ENCODE peak calls at places on chromosome 7, in six cellular contexts. One of them, this sample, is unnamed.

GRCh38 chr7:73871163-73872011 is 10.4 kb downstream of the TMEM270 start:
- DNase-seq in NCI-H1694: no peak
- DNase-seq in left lobe of liver: peak
- DNase-seq in anterior cingulate cortex: no peak
- DNase-seq in NCI-H460: no peak
- DNase-seq in neural progenitor cell: no peak
- DNase-seq in this sample: no peak

GRCh38 chr7:12884856-12885440 is 197.5 kb downstream of the ARL4A start:
- DNase-seq in NCI-H1694: no peak
- DNase-seq in left lobe of liver: no peak
- DNase-seq in anterior cingulate cortex: no peak
- DNase-seq in NCI-H460: no peak
- DNase-seq in neural progenitor cell: no peak
- DNase-seq in this sample: no peak

GRCh38 chr7:151167197-151167911 is at the start of gene GBX1:
- DNase-seq in NCI-H1694: peak
- DNase-seq in left lobe of liver: no peak
- DNase-seq in anterior cingulate cortex: no peak
- DNase-seq in NCI-H460: no peak
- DNase-seq in neural progenitor cell: peak
- DNase-seq in this sample: no peak

GRCh38 chr7:123748171-123748733 is 551 bp downstream of the WASL start:
- DNase-seq in NCI-H1694: no peak
- DNase-seq in left lobe of liver: peak
- DNase-seq in anterior cingulate cortex: peak
- DNase-seq in NCI-H460: no peak
- DNase-seq in neural progenitor cell: peak
- DNase-seq in this sample: no peak

GRCh38 chr7:33952824-33953223 is 47.5 kb downstream of the BMPER start:
- DNase-seq in NCI-H1694: no peak
- DNase-seq in left lobe of liver: no peak
- DNase-seq in anterior cingulate cortex: no peak
- DNase-seq in NCI-H460: no peak
- DNase-seq in neural progenitor cell: no peak
- DNase-seq in this sample: no peak

GRCh38 chr7:151468214-151469023 is 28.5 kb upstream of the CRYGN start:
- DNase-seq in NCI-H1694: no peak
- DNase-seq in left lobe of liver: no peak
- DNase-seq in anterior cingulate cortex: peak
- DNase-seq in NCI-H460: no peak
- DNase-seq in neural progenitor cell: no peak
- DNase-seq in this sample: no peak

GRCh38 chr7:44789990-44790389 is 6.5 kb upstream of the PPIA start:
- DNase-seq in NCI-H1694: no peak
- DNase-seq in left lobe of liver: no peak
- DNase-seq in anterior cingulate cortex: no peak
- DNase-seq in NCI-H460: no peak
- DNase-seq in neural progenitor cell: no peak
- DNase-seq in this sample: no peak

GRCh38 chr7:28623105-28623730 is 210.9 kb downstream of the CREB5 start:
- DNase-seq in NCI-H1694: no peak
- DNase-seq in left lobe of liver: no peak
- DNase-seq in anterior cingulate cortex: no peak
- DNase-seq in NCI-H460: no peak
- DNase-seq in neural progenitor cell: no peak
- DNase-seq in this sample: no peak

GRCh38 chr7:66575398-66575797 is 53.3 kb upstream of the KCTD7 start:
- DNase-seq in NCI-H1694: no peak
- DNase-seq in left lobe of liver: no peak
- DNase-seq in anterior cingulate cortex: no peak
- DNase-seq in NCI-H460: no peak
- DNase-seq in neural progenitor cell: no peak
- DNase-seq in this sample: no peak

GRCh38 chr7:55021951-55022617 is 3.3 kb downstream of the EGFR start:
- DNase-seq in NCI-H1694: no peak
- DNase-seq in left lobe of liver: no peak
- DNase-seq in anterior cingulate cortex: no peak
- DNase-seq in NCI-H460: no peak
- DNase-seq in neural progenitor cell: no peak
- DNase-seq in this sample: no peak

GRCh38 chr7:119665791-119666190 is 607.2 kb upstream of the KCND2 start:
- DNase-seq in NCI-H1694: no peak
- DNase-seq in left lobe of liver: no peak
- DNase-seq in anterior cingulate cortex: no peak
- DNase-seq in NCI-H460: no peak
- DNase-seq in neural progenitor cell: no peak
- DNase-seq in this sample: no peak

GRCh38 chr7:37287093-37287492 is 161.6 kb downstream of the ELMO1 start:
- DNase-seq in NCI-H1694: no peak
- DNase-seq in left lobe of liver: no peak
- DNase-seq in anterior cingulate cortex: no peak
- DNase-seq in NCI-H460: no peak
- DNase-seq in neural progenitor cell: no peak
- DNase-seq in this sample: peak

GRCh38 chr7:127885843-127886242 is 145.4 kb downstream of the LRRC4 start:
- DNase-seq in NCI-H1694: peak
- DNase-seq in left lobe of liver: no peak
- DNase-seq in anterior cingulate cortex: peak
- DNase-seq in NCI-H460: peak
- DNase-seq in neural progenitor cell: no peak
- DNase-seq in this sample: no peak

GRCh38 chr7:97006146-97006950 is 995 bp downstream of the DLX6 start:
- DNase-seq in NCI-H1694: no peak
- DNase-seq in left lobe of liver: no peak
- DNase-seq in anterior cingulate cortex: no peak
- DNase-seq in NCI-H460: no peak
- DNase-seq in neural progenitor cell: peak
- DNase-seq in this sample: peak

GRCh38 chr7:151009340-151010001 is 14.8 kb downstream of the ATG9B start:
- DNase-seq in NCI-H1694: no peak
- DNase-seq in left lobe of liver: no peak
- DNase-seq in anterior cingulate cortex: no peak
- DNase-seq in NCI-H460: no peak
- DNase-seq in neural progenitor cell: no peak
- DNase-seq in this sample: no peak

GRCh38 chr7:33762903-33763295 is 142.4 kb upstream of the BMPER start:
- DNase-seq in NCI-H1694: no peak
- DNase-seq in left lobe of liver: no peak
- DNase-seq in anterior cingulate cortex: no peak
- DNase-seq in NCI-H460: no peak
- DNase-seq in neural progenitor cell: no peak
- DNase-seq in this sample: no peak

GRCh38 chr7:90599892-90600555 is 3.9 kb downstream of the CDK14 start:
- DNase-seq in NCI-H1694: no peak
- DNase-seq in left lobe of liver: no peak
- DNase-seq in anterior cingulate cortex: no peak
- DNase-seq in NCI-H460: no peak
- DNase-seq in neural progenitor cell: no peak
- DNase-seq in this sample: no peak

GRCh38 chr7:17625038-17625437 is 315.3 kb downstream of the SNX13 start:
- DNase-seq in NCI-H1694: no peak
- DNase-seq in left lobe of liver: no peak
- DNase-seq in anterior cingulate cortex: no peak
- DNase-seq in NCI-H460: no peak
- DNase-seq in neural progenitor cell: no peak
- DNase-seq in this sample: no peak

GRCh38 chr7:78176186-78176585 is 377.6 kb downstream of the PHTF2 start:
- DNase-seq in NCI-H1694: no peak
- DNase-seq in left lobe of liver: no peak
- DNase-seq in anterior cingulate cortex: no peak
- DNase-seq in NCI-H460: no peak
- DNase-seq in neural progenitor cell: no peak
- DNase-seq in this sample: no peak

GRCh38 chr7:44065431-44066110 is at the start of gene PGAM2:
- DNase-seq in NCI-H1694: no peak
- DNase-seq in left lobe of liver: no peak
- DNase-seq in anterior cingulate cortex: peak
- DNase-seq in NCI-H460: no peak
- DNase-seq in neural progenitor cell: peak
- DNase-seq in this sample: no peak

GRCh38 chr7:133253522-133253882 is 624 bp downstream of the EXOC4 start:
- DNase-seq in NCI-H1694: no peak
- DNase-seq in left lobe of liver: no peak
- DNase-seq in anterior cingulate cortex: peak
- DNase-seq in NCI-H460: no peak
- DNase-seq in neural progenitor cell: peak
- DNase-seq in this sample: no peak

GRCh38 chr7:16668978-16669377 is 23.0 kb downstream of the BZW2 start:
- DNase-seq in NCI-H1694: no peak
- DNase-seq in left lobe of liver: no peak
- DNase-seq in anterior cingulate cortex: no peak
- DNase-seq in NCI-H460: no peak
- DNase-seq in neural progenitor cell: no peak
- DNase-seq in this sample: no peak

GRCh38 chr7:26454180-26454579 is 162.5 kb downstream of the SNX10 start:
- DNase-seq in NCI-H1694: no peak
- DNase-seq in left lobe of liver: no peak
- DNase-seq in anterior cingulate cortex: no peak
- DNase-seq in NCI-H460: no peak
- DNase-seq in neural progenitor cell: no peak
- DNase-seq in this sample: peak

GRCh38 chr7:1979591-1980560 is 252.9 kb downstream of the MAD1L1 start:
- DNase-seq in NCI-H1694: no peak
- DNase-seq in left lobe of liver: no peak
- DNase-seq in anterior cingulate cortex: no peak
- DNase-seq in NCI-H460: no peak
- DNase-seq in neural progenitor cell: no peak
- DNase-seq in this sample: no peak

GRCh38 chr7:129925416-129926002 is 27.3 kb downstream of the UBE2H start:
- DNase-seq in NCI-H1694: no peak
- DNase-seq in left lobe of liver: no peak
- DNase-seq in anterior cingulate cortex: no peak
- DNase-seq in NCI-H460: no peak
- DNase-seq in neural progenitor cell: no peak
- DNase-seq in this sample: no peak

GRCh38 chr7:106045592-106045991 is 66.5 kb downstream of the SYPL1 start:
- DNase-seq in NCI-H1694: no peak
- DNase-seq in left lobe of liver: no peak
- DNase-seq in anterior cingulate cortex: no peak
- DNase-seq in NCI-H460: no peak
- DNase-seq in neural progenitor cell: no peak
- DNase-seq in this sample: no peak

GRCh38 chr7:41969713-41970112 is 266.8 kb upstream of the INHBA start:
- DNase-seq in NCI-H1694: no peak
- DNase-seq in left lobe of liver: no peak
- DNase-seq in anterior cingulate cortex: no peak
- DNase-seq in NCI-H460: no peak
- DNase-seq in neural progenitor cell: no peak
- DNase-seq in this sample: no peak

GRCh38 chr7:102872460-102872859 is 40.3 kb upstream of the LRRC17 start:
- DNase-seq in NCI-H1694: no peak
- DNase-seq in left lobe of liver: no peak
- DNase-seq in anterior cingulate cortex: no peak
- DNase-seq in NCI-H460: no peak
- DNase-seq in neural progenitor cell: no peak
- DNase-seq in this sample: peak

GRCh38 chr7:100476903-100477870 is 1.8 kb downstream of the TSC22D4 start:
- DNase-seq in NCI-H1694: no peak
- DNase-seq in left lobe of liver: no peak
- DNase-seq in anterior cingulate cortex: no peak
- DNase-seq in NCI-H460: no peak
- DNase-seq in neural progenitor cell: no peak
- DNase-seq in this sample: peak

This sample was measured in dermis microvascular lymphatic vessel endothelial cell.